ENCODE peak calls at places on chromosomes 1 and 21, in eight cellular contexts. O is CD4-positive, CD25-positive, alpha-beta regulatory T cell; A is SHP77; V is RWPE1; H is NCI-H1930; Z is GM13977; T is NCI-H1694 treated with DMSO at 0.1 percent for 48 hours; U is RPMI7951. I is an unnamed sample.

GRCh38 chr1:245484176-245484575 is 329.4 kb downstream of the KIF26B start:
- DNase-seq in O (no peak), A (no peak), V (no peak), H (no peak), Z (no peak), T (no peak), U (no peak), I (no peak)

GRCh38 chr21:42405064-42406059 is 1.7 kb downstream of the UBASH3A start:
- DNase-seq in O (no peak), A (no peak), V (no peak), H (no peak), Z (no peak), T (no peak), U (no peak), I (no peak)

GRCh38 chr1:94961994-94962744 is 35.3 kb upstream of the CNN3 start:
- DNase-seq in O (no peak), A (no peak), V (no peak), H (no peak), Z (no peak), T (no peak), U (no peak), I (no peak)

GRCh38 chr1:227891223-227891954 is 56.3 kb downstream of the WNT9A start:
- DNase-seq in O (no peak), A (no peak), V (no peak), H (no peak), Z (no peak), T (no peak), U (no peak), I (peak; percentile 14)

GRCh38 chr21:28771790-28772501 is 220.7 kb downstream of the LTN1 start:
- DNase-seq in O (no peak), A (no peak), V (no peak), H (no peak), Z (no peak), T (no peak), U (peak; percentile 10), I (no peak)

GRCh38 chr1:67144696-67145095 is 9.9 kb upstream of the C1orf141 start:
- DNase-seq in O (no peak), A (no peak), V (no peak), H (no peak), Z (peak; percentile 26), T (no peak), U (peak; percentile 7), I (peak; percentile 59)

GRCh38 chr1:229674042-229674441 is 48.0 kb downstream of the URB2 start:
- DNase-seq in O (no peak), A (no peak), V (no peak), H (no peak), Z (no peak), T (no peak), U (no peak), I (no peak)

GRCh38 chr21:34835526-34835925 is 166.7 kb downstream of the CLIC6 start:
- DNase-seq in O (no peak), A (no peak), V (no peak), H (no peak), Z (no peak), T (no peak), U (peak; percentile 50), I (no peak)

GRCh38 chr1:234746798-234747196 is 136.8 kb upstream of the IRF2BP2 start:
- DNase-seq in O (no peak), A (peak; percentile 70), V (peak; percentile 63), H (no peak), Z (no peak), T (no peak), U (no peak), I (no peak)

I was measured in activated CD8-positive, alpha-beta T cell treated with anti-CD3 and anti-CD28 coated beads, Interleukin-2, amount 10 ng/mL, durations not matched to agents 7 days and 5 days.